ENCODE peak calls at places on chromosomes 5 and 9, in seven cellular contexts. U is stimulated activated CD4-positive, alpha-beta T cell treated with anti-CD3 and anti-CD28 coated beads, Interleukin-1b, Interleukin-23, amount 100 ng/mL, for 1 hour; N is GM23248; W is NCI-H1092 treated with DMSO at 0.1 percent for 48 hours; T is GM04504; D is left ventricle myocardium inferior; M is LHCN-M2. I is an unnamed sample.

GRCh38 chr5:114184006-114184405 is 177.9 kb upstream of the KCNN2 start:
- DNase-seq in U (no peak), N (no peak), W (no peak), T (no peak), D (no peak), M (no peak), I (no peak)

GRCh38 chr9:22157831-22158230 is 148.7 kb upstream of the CDKN2B start:
- DNase-seq in U (no peak), N (no peak), W (no peak), T (no peak), D (no peak), M (no peak), I (no peak)

GRCh38 chr5:116370149-116370548 is 204.5 kb downstream of the SEMA6A start:
- DNase-seq in U (no peak), N (no peak), W (no peak), T (no peak), D (no peak), M (no peak), I (no peak)

GRCh38 chr9:134420974-134421432 is 94.7 kb downstream of the RXRA start:
- DNase-seq in U (no peak), N (no peak), W (no peak), T (no peak), D (no peak), M (no peak), I (no peak)

GRCh38 chr5:60649288-60649917 is 50.6 kb downstream of the DEPDC1B start:
- DNase-seq in U (no peak), N (peak), W (no peak), T (no peak), D (no peak), M (peak), I (peak)

GRCh38 chr5:134240421-134240962 is 14.6 kb upstream of the PPP2CA start:
- DNase-seq in U (no peak), N (peak), W (peak), T (no peak), D (no peak), M (peak), I (no peak)

GRCh38 chr9:88923653-88924284 is 67.5 kb upstream of the S1PR3 start:
- DNase-seq in U (no peak), N (no peak), W (no peak), T (no peak), D (no peak), M (no peak), I (no peak)

GRCh38 chr9:134188421-134189166 is 24.2 kb upstream of the RNU6ATAC start:
- DNase-seq in U (no peak), N (peak), W (peak), T (no peak), D (no peak), M (no peak), I (no peak)

GRCh38 chr9:82570226-82570625 is 492.7 kb downstream of the RASEF start:
- DNase-seq in U (no peak), N (peak), W (no peak), T (no peak), D (no peak), M (no peak), I (no peak)

GRCh38 chr9:134961331-134962064 is 43.8 kb upstream of the FCN1 start:
- DNase-seq in U (no peak), N (no peak), W (peak), T (no peak), D (peak), M (no peak), I (no peak)

GRCh38 chr9:69601698-69602097 is 70.5 kb downstream of the APBA1 start:
- DNase-seq in U (no peak), N (no peak), W (no peak), T (no peak), D (no peak), M (no peak), I (no peak)

GRCh38 chr9:90645721-90646120 is 3.1 kb upstream of the DIRAS2 start:
- DNase-seq in U (no peak), N (no peak), W (peak), T (no peak), D (no peak), M (no peak), I (no peak)